ENCODE peak calls at places on chromosomes 6 and 20, in five cellular contexts. P, V, O, Q and G are unnamed samples.

GRCh38 chr6:28589952-28590340 is 64.3 kb downstream of the GPX5 start:
- DNase-seq in P (peak; percentile 67), V (no peak), O (no peak), Q (no peak), G (peak; percentile 45)

GRCh38 chr6:4167833-4168232 is 32.5 kb upstream of the ECI2 start:
- DNase-seq in P (no peak), V (no peak), O (no peak), Q (no peak), G (no peak)

GRCh38 chr6:162706236-162706635 is 21.3 kb downstream of the PRKN start:
- DNase-seq in P (no peak), V (peak; percentile 47), O (peak; percentile 84), Q (no peak), G (no peak)

GRCh38 chr6:170011233-170012142 is 260.1 kb downstream of the ERMARD start:
- DNase-seq in P (no peak), V (no peak), O (peak; percentile 81), Q (no peak), G (no peak)

GRCh38 chr6:81896561-81896960 is 144.1 kb upstream of the TENT5A start:
- DNase-seq in P (no peak), V (no peak), O (no peak), Q (no peak), G (no peak)

GRCh38 chr20:37931153-37931922 is 28.4 kb downstream of the VSTM2L start:
- DNase-seq in P (no peak), V (no peak), O (no peak), Q (no peak), G (no peak)

GRCh38 chr6:154243793-154244768 is 112.5 kb downstream of the IPCEF1 start:
- DNase-seq in P (no peak), V (no peak), O (no peak), Q (no peak), G (no peak)

GRCh38 chr6:122222761-122223160 is 176.7 kb upstream of the HSF2 start:
- DNase-seq in P (no peak), V (no peak), O (no peak), Q (no peak), G (no peak)

GRCh38 chr6:408599-409102 is 17.1 kb downstream of the IRF4 start:
- DNase-seq in P (no peak), V (peak; percentile 80), O (no peak), Q (no peak), G (peak; percentile 76)

GRCh38 chr6:44257007-44257752 is at the start of gene SLC35B2:
- DNase-seq in P (peak; percentile 85), V (peak; percentile 80), O (peak; percentile 65), Q (no peak), G (peak; percentile 83)

GRCh38 chr6:132798820-132799538 is 542 bp upstream of the SLC18B1 start:
- DNase-seq in P (peak; percentile 76), V (peak; percentile 78), O (peak; percentile 70), Q (no peak), G (peak; percentile 84)

GRCh38 chr6:28060381-28060780 is 20.0 kb upstream of the ZNF165 start:
- DNase-seq in P (no peak), V (no peak), O (no peak), Q (no peak), G (no peak)

GRCh38 chr6:29479560-29479959 is 8.2 kb downstream of the MAS1L start:
- DNase-seq in P (no peak), V (no peak), O (no peak), Q (no peak), G (no peak)

GRCh38 chr20:21808863-21809664 is 103.6 kb downstream of the PAX1 start:
- DNase-seq in P (peak; percentile 97), V (peak; percentile 35), O (peak; percentile 40), Q (no peak), G (peak; percentile 89)

GRCh38 chr20:53210931-53211330 is 238.8 kb downstream of the TSHZ2 start:
- DNase-seq in P (no peak), V (no peak), O (no peak), Q (no peak), G (no peak)

GRCh38 chr6:53961679-53962370 is 149.4 kb upstream of the MLIP start:
- DNase-seq in P (no peak), V (no peak), O (no peak), Q (no peak), G (peak; percentile 76)

GRCh38 chr6:41406821-41407787 is 71.7 kb downstream of the NCR2 start:
- DNase-seq in P (peak; percentile 80), V (no peak), O (peak; percentile 50), Q (no peak), G (peak; percentile 80)

GRCh38 chr20:53725575-53725970 is 131.9 kb upstream of the ZNF217 start:
- DNase-seq in P (no peak), V (no peak), O (no peak), Q (no peak), G (no peak)

GRCh38 chr6:133244502-133244901 is 3.3 kb downstream of the EYA4 start:
- DNase-seq in P (no peak), V (no peak), O (no peak), Q (no peak), G (no peak)

GRCh38 chr6:151005896-151006632 is 140.6 kb downstream of the MTHFD1L start:
- DNase-seq in P (no peak), V (no peak), O (no peak), Q (no peak), G (no peak)

GRCh38 chr6:67112120-67112519 is 1405.1 kb upstream of the EYS start:
- DNase-seq in P (no peak), V (no peak), O (no peak), Q (no peak), G (peak; percentile 23)

GRCh38 chr20:24368253-24368652 is 101.2 kb upstream of the SYNDIG1 start:
- DNase-seq in P (no peak), V (no peak), O (no peak), Q (no peak), G (no peak)

GRCh38 chr20:57619053-57619831 is 984 bp downstream of the ZBP1 start:
- DNase-seq in P (peak; percentile 26), V (peak; percentile 80), O (peak; percentile 63), Q (no peak), G (no peak)

GRCh38 chr6:24501374-24501773 is 6.6 kb downstream of the ALDH5A1 start:
- DNase-seq in P (no peak), V (no peak), O (no peak), Q (no peak), G (no peak)

GRCh38 chr6:43368517-43369160 is 808 bp downstream of the ZNF318 start:
- DNase-seq in P (peak; percentile 65), V (peak; percentile 50), O (peak; percentile 46), Q (no peak), G (peak; percentile 79)

GRCh38 chr20:56807118-56807517 is 178.0 kb downstream of the TFAP2C start:
- DNase-seq in P (no peak), V (no peak), O (no peak), Q (no peak), G (no peak)

GRCh38 chr6:113644861-113645575 is 212.1 kb upstream of the MARCKS start:
- DNase-seq in P (no peak), V (no peak), O (no peak), Q (no peak), G (no peak)

GRCh38 chr6:25360611-25361010 is 81.4 kb downstream of the CARMIL1 start:
- DNase-seq in P (no peak), V (no peak), O (no peak), Q (no peak), G (no peak)

GRCh38 chr20:40668449-40669228 is 20.4 kb downstream of the MAFB start:
- DNase-seq in P (no peak), V (no peak), O (no peak), Q (no peak), G (no peak)

GRCh38 chr6:117498159-117498558 is 15.7 kb downstream of the DCBLD1 start:
- DNase-seq in P (no peak), V (no peak), O (no peak), Q (no peak), G (no peak)

GRCh38 chr6:31588871-31589650 is 3.0 kb downstream of the LST1 start:
- DNase-seq in P (no peak), V (no peak), O (no peak), Q (no peak), G (no peak)
- H3K4me3 ChIP-seq in P (no peak overlapping the region), V (no peak overlapping the region), O (no peak overlapping the region), Q (no peak overlapping the region), G (no peak overlapping the region)

GRCh38 chr6:60687085-60687484 is 1598.9 kb downstream of the KHDRBS2 start:
- DNase-seq in P (no peak), V (no peak), O (no peak), Q (no peak), G (no peak)
- H3K4me3 ChIP-seq in P (no peak overlapping the region), V (no peak overlapping the region), O (no peak overlapping the region), Q (no peak overlapping the region), G (no peak overlapping the region)

GRCh38 chr20:4013041-4013440 is 2.3 kb downstream of the RNF24 start:
- DNase-seq in P (no peak), V (no peak), O (no peak), Q (no peak), G (no peak)
- H3K4me3 ChIP-seq in P (no peak overlapping the region), V (no peak overlapping the region), O (no peak overlapping the region), Q (no peak overlapping the region), G (no peak overlapping the region)

GRCh38 chr6:10112871-10113584 is 301.8 kb downstream of the TFAP2A start:
- DNase-seq in P (peak; percentile 60), V (no peak), O (no peak), Q (no peak), G (peak; percentile 76)
- H3K4me3 ChIP-seq in P (peak overlapping the region; percentile 29), V (no peak overlapping the region), O (no peak overlapping the region), Q (no peak overlapping the region), G (peak overlapping the region; percentile 48)